ENCODE peak calls at places on chromosomes 2 and 18, in five cellular contexts. W, I, G, R and M are unnamed samples.

GRCh38 chr2:189870396-189871089 is 86.3 kb downstream of the PMS1 start:
- DNase-seq in W (no peak), I (no peak), G (peak), R (no peak), M (no peak)

GRCh38 chr2:108382196-108382595 is 4.4 kb downstream of the SULT1C4 start:
- DNase-seq in W (no peak), I (no peak), G (no peak), R (no peak), M (no peak)

GRCh38 chr2:113894156-113894743 is 4.4 kb downstream of the ACTR3 start:
- DNase-seq in W (peak), I (no peak), G (peak), R (peak), M (peak)

GRCh38 chr2:191245869-191246531 is 796 bp downstream of the MYO1B start:
- DNase-seq in W (peak), I (peak), G (peak), R (peak), M (no peak)

GRCh38 chr2:219277703-219278654 is 1.2 kb upstream of the DNAJB2 start:
- DNase-seq in W (peak), I (peak), G (peak), R (peak), M (peak)

GRCh38 chr18:10023853-10024638 is 110.2 kb downstream of the VAPA start:
- DNase-seq in W (no peak), I (no peak), G (no peak), R (no peak), M (no peak)

GRCh38 chr2:136297974-136298373 is 180.0 kb upstream of the CXCR4 start:
- DNase-seq in W (no peak), I (no peak), G (no peak), R (no peak), M (no peak)

GRCh38 chr18:35345460-35345921 is 1.3 kb upstream of the ZNF24 start:
- DNase-seq in W (peak), I (peak), G (peak), R (no peak), M (peak)

GRCh38 chr2:241812730-241813079 is 3.7 kb downstream of the NEU4 start:
- DNase-seq in W (no peak), I (no peak), G (no peak), R (no peak), M (no peak)

GRCh38 chr2:217092710-217093379 is 233.0 kb upstream of the TNP1 start:
- DNase-seq in W (peak), I (no peak), G (no peak), R (no peak), M (peak)

GRCh38 chr2:109481196-109481555 is 132.6 kb downstream of the SEPTIN10 start:
- DNase-seq in W (no peak), I (no peak), G (no peak), R (peak), M (peak)

GRCh38 chr18:48896326-48896874 is 54.4 kb downstream of the SMAD7 start:
- DNase-seq in W (peak), I (no peak), G (no peak), R (no peak), M (no peak)

GRCh38 chr2:136207030-136207623 is 89.2 kb upstream of the CXCR4 start:
- DNase-seq in W (no peak), I (no peak), G (no peak), R (no peak), M (no peak)

GRCh38 chr2:162232611-162233115 is 10.6 kb downstream of the FAP start:
- DNase-seq in W (no peak), I (no peak), G (no peak), R (no peak), M (no peak)

GRCh38 chr2:177857538-177857937 is 215.0 kb downstream of the PDE11A start:
- DNase-seq in W (no peak), I (no peak), G (no peak), R (no peak), M (no peak)

GRCh38 chr2:45269149-45269793 is 260.0 kb upstream of the SIX2 start:
- DNase-seq in W (no peak), I (no peak), G (peak), R (no peak), M (no peak)

GRCh38 chr18:45702871-45703270 is 21.1 kb upstream of the SLC14A1 start:
- DNase-seq in W (no peak), I (no peak), G (no peak), R (no peak), M (no peak)

GRCh38 chr2:39640107-39640506 is 25.6 kb upstream of the TMEM178A start:
- DNase-seq in W (no peak), I (no peak), G (no peak), R (no peak), M (no peak)

GRCh38 chr2:232341739-232342126 is 36.8 kb upstream of the ALPP start:
- DNase-seq in W (no peak), I (no peak), G (no peak), R (no peak), M (no peak)

GRCh38 chr2:165872101-165872791 is 78.2 kb upstream of the GALNT3 start:
- DNase-seq in W (no peak), I (no peak), G (no peak), R (no peak), M (no peak)

GRCh38 chr18:56388571-56388970 is 249.8 kb downstream of the TXNL1 start:
- DNase-seq in W (no peak), I (no peak), G (no peak), R (peak), M (no peak)

GRCh38 chr2:11467126-11467649 is 1.2 kb upstream of the E2F6 start:
- DNase-seq in W (no peak), I (no peak), G (no peak), R (no peak), M (no peak)

GRCh38 chr2:182716665-182716990 is 571 bp downstream of the DNAJC10 start:
- DNase-seq in W (peak), I (no peak), G (no peak), R (no peak), M (no peak)

GRCh38 chr2:212052412-212053159 is 486.0 kb downstream of the ERBB4 start:
- DNase-seq in W (no peak), I (no peak), G (peak), R (peak), M (no peak)
- TF ChIP-seq CTCF in W (no peak), I (no peak), G (no peak), R (no peak), M (no peak)

GRCh38 chr2:32948266-32948665 is 1.5 kb downstream of the LTBP1 start:
- DNase-seq in W (no peak), I (no peak), G (no peak), R (no peak), M (no peak)
- H3K4me3 ChIP-seq in W (peak), I (peak), G (peak), R (peak), M (no peak)

GRCh38 chr2:54722641-54723299 is 692 bp upstream of the EML6 start:
- DNase-seq in W (no peak), I (peak), G (peak), R (peak), M (no peak)

GRCh38 chr2:54725343-54726099 is 2.1 kb downstream of the EML6 start:
- DNase-seq in W (no peak), I (no peak), G (no peak), R (no peak), M (no peak)

GRCh38 chr2:54724150-54724559 is 693 bp downstream of the EML6 start:
- DNase-seq in W (no peak), I (no peak), G (peak), R (no peak), M (no peak)

GRCh38 chr2:54724560-54725342 is 1.3 kb downstream of the EML6 start:
- DNase-seq in W (peak), I (peak), G (no peak), R (no peak), M (no peak)

GRCh38 chr2:54723300-54724149 is at the start of gene EML6:
- DNase-seq in W (peak), I (peak), G (peak), R (peak), M (peak)
- TF ChIP-seq CTCF in W (peak), I (peak), G (peak), R (no peak), M (peak)

GRCh38 chr2:31414601-31415241 is at the start of gene XDH:
- DNase-seq in W (peak), I (no peak), G (no peak), R (no peak), M (peak)
- H3K4me3 ChIP-seq in W (no peak), I (no peak), G (no peak), R (no peak), M (peak)

GRCh38 chr2:197077336-197077735 is 150.8 kb upstream of the PGAP1 start:
- DNase-seq in W (no peak), I (no peak), G (no peak), R (peak), M (no peak)

GRCh38 chr2:197075286-197075685 is 148.8 kb upstream of the PGAP1 start:
- DNase-seq in W (no peak), I (no peak), G (no peak), R (peak), M (no peak)

GRCh38 chr2:197073701-197074433 is 147.4 kb upstream of the PGAP1 start:
- DNase-seq in W (no peak), I (no peak), G (peak), R (peak), M (no peak)

GRCh38 chr2:197076652-197077051 is 150.1 kb upstream of the PGAP1 start:
- DNase-seq in W (no peak), I (no peak), G (no peak), R (no peak), M (no peak)

GRCh38 chr2:197075754-197076337 is 149.3 kb upstream of the PGAP1 start:
- DNase-seq in W (no peak), I (no peak), G (peak), R (no peak), M (no peak)
- TF ChIP-seq CTCF in W (peak), I (peak), G (peak), R (peak), M (peak)

GRCh38 chr2:110675679-110676078 is 2.2 kb downstream of the BUB1 start:
- DNase-seq in W (no peak), I (no peak), G (no peak), R (no peak), M (no peak)
- H3K4me3 ChIP-seq in W (no peak), I (no peak), G (no peak), R (no peak), M (no peak)